ENCODE peak calls at places on chromosomes 11 and 22, in four cellular contexts. D is naive thymus-derived CD8-positive, alpha-beta T cell; K is central memory CD4-positive, alpha-beta T cell; F is NCI-H1048. V is an unnamed sample.

GRCh38 chr11:45411221-45411946 is 125.2 kb upstream of the SYT13 start:
- DNase-seq in F (no peak), D (no peak), K (no peak), V (no peak)

GRCh38 chr22:23608583-23608982 is 23.5 kb downstream of the DRICH1 start:
- DNase-seq in D (no peak), F (no peak), K (no peak), V (peak)

GRCh38 chr11:118609380-118610219 is 2.2 kb downstream of the PHLDB1 start:
- DNase-seq in D (peak), F (no peak), K (peak), V (no peak)

GRCh38 chr11:9573775-9574555 is 495 bp downstream of the WEE1 start:
- DNase-seq in K (no peak), D (peak), F (no peak), V (no peak)

GRCh38 chr11:64384039-64384737 is 25.2 kb downstream of the RPS6KA4 start:
- DNase-seq in D (no peak), F (no peak), K (no peak), V (no peak)

GRCh38 chr11:75270896-75271415 is 30.4 kb downstream of the TPBGL start:
- DNase-seq in K (peak), D (no peak), F (no peak), V (no peak)

GRCh38 chr22:44363980-44364749 is 51.4 kb upstream of the SHISAL1 start:
- DNase-seq in F (no peak), D (no peak), K (no peak), V (no peak)

GRCh38 chr11:46905806-46906205 is 12.5 kb downstream of the LRP4 start:
- DNase-seq in D (no peak), F (no peak), K (no peak), V (no peak)

GRCh38 chr11:41201156-41201555 is 258.3 kb downstream of the LRRC4C start:
- DNase-seq in D (no peak), F (peak), K (no peak), V (no peak)

GRCh38 chr11:130371004-130371590 is 56.4 kb upstream of the ZBTB44 start:
- DNase-seq in D (no peak), K (no peak), F (no peak), V (no peak)

GRCh38 chr11:69430566-69430965 is 50.9 kb upstream of the LINC01488 start:
- DNase-seq in D (no peak), F (no peak), K (no peak), V (no peak)